ENCODE peak calls at places on chromosomes 3 and 15, in seven cellular contexts. M is CD4-positive, CD25-positive, alpha-beta regulatory T cell; U is PC-9; R is uterus; D is iPS DF 6.9; W is left ventricle myocardium inferior; P is CD4-positive, alpha-beta memory T cell. B is an unnamed sample.
A peak's percentile ranks its signal among the peaks of the same experiment; 100 is the strongest.

GRCh38 chr15:100836501-100836900 is 43.1 kb upstream of the ALDH1A3 start:
- DNase-seq in D (no peak), P (no peak), W (no peak), M (no peak), U (no peak), R (no peak), B (no peak)

GRCh38 chr3:187922704-187923393 is 177.6 kb upstream of the BCL6 start:
- DNase-seq in P (no peak), U (peak; percentile 68), R (no peak), D (no peak), M (peak; percentile 23), W (no peak), B (no peak)

GRCh38 chr15:57411945-57412768 is 35.9 kb downstream of the CGNL1 start:
- DNase-seq in M (no peak), D (no peak), R (no peak), P (no peak), W (peak; percentile 42), U (no peak), B (no peak)

GRCh38 chr3:184572528-184573270 is 11.1 kb downstream of the EPHB3 start:
- DNase-seq in U (no peak), P (no peak), R (no peak), M (no peak), D (no peak), W (no peak), B (no peak)

GRCh38 chr15:31360843-31361763 is 34.5 kb downstream of the KLF13 start:
- DNase-seq in P (peak; percentile 94), M (peak; percentile 99), D (no peak), W (peak; percentile 52), U (no peak), R (no peak), B (peak; percentile 96)

GRCh38 chr3:110569073-110569472 is 502.5 kb upstream of the NECTIN3 start:
- DNase-seq in W (no peak), P (no peak), M (no peak), U (peak; percentile 31), R (no peak), D (no peak), B (no peak)

GRCh38 chr3:114721209-114721608 is 425.9 kb downstream of the ZBTB20 start:
- DNase-seq in W (no peak), M (peak; percentile 24), P (no peak), R (no peak), D (no peak), U (no peak), B (no peak)

GRCh38 chr3:24004171-24004938 is 59.3 kb downstream of the NR1D2 start:
- DNase-seq in P (no peak), R (no peak), M (peak; percentile 37), W (no peak), D (no peak), U (no peak), B (no peak)

GRCh38 chr3:196969660-196970546 is 1.3 kb upstream of the PIGZ start:
- DNase-seq in M (peak; percentile 64), P (peak; percentile 68), D (no peak), U (no peak), W (peak; percentile 60), R (peak; percentile 61), B (peak; percentile 71)

GRCh38 chr3:177441813-177442646 is 244.7 kb upstream of the TBL1XR1 start:
- DNase-seq in U (no peak), R (peak; percentile 57), W (no peak), D (no peak), P (no peak), M (no peak), B (no peak)

GRCh38 chr3:143978263-143978631 is 6.6 kb downstream of the DIPK2A start:
- DNase-seq in R (no peak), U (no peak), P (no peak), W (no peak), D (no peak), M (no peak), B (no peak)

GRCh38 chr15:83571820-83572707 is 81.9 kb upstream of the ADAMTSL3 start:
- DNase-seq in U (no peak), P (no peak), D (peak; percentile 22), M (peak; percentile 3), R (no peak), W (no peak), B (no peak)

GRCh38 chr3:41111011-41111410 is 88.3 kb upstream of the CTNNB1 start:
- DNase-seq in P (no peak), U (no peak), R (no peak), D (no peak), M (no peak), W (no peak), B (no peak)

GRCh38 chr15:42553549-42553948 is 4.9 kb downstream of the HAUS2 start:
- DNase-seq in U (no peak), D (no peak), R (no peak), M (no peak), P (no peak), W (no peak), B (no peak)

DNA sequence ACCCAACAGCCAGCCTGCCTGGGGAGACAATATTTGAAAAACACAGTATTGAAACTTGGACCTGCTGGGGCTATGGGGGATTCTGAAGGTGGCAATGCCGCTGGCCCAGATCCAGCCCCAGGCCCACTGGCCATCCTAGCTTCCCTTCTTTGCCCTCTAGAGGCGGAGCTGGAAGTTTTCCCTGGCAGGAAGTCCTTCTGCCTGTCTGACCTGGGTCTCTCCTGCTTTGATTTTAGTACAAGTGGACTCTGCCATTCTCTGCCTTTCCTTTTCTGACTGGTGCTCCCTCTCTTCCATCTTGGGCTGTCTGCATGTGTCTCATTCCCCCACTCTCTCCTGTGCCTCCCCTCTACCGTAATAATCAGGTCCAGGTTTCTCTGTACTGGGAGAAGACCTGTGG is 3.6 kb downstream of the SEMA3F start:
- DNase-seq in W (no peak), D (no peak), R (no peak), P (no peak), M (no peak), U (no peak), B (no peak)
- H3K4me1 ChIP-seq in W (peaks cover 82% of the 10 kb centered on the region), D (peaks cover 7% of the 10 kb centered on the region), R (peaks cover 38% of the 10 kb centered on the region), P (peaks cover 16% of the 10 kb centered on the region), M (peaks cover 14% of the 10 kb centered on the region), U (peaks cover 25% of the 10 kb centered on the region), B (peaks cover 16% of the 10 kb centered on the region)

DNA sequence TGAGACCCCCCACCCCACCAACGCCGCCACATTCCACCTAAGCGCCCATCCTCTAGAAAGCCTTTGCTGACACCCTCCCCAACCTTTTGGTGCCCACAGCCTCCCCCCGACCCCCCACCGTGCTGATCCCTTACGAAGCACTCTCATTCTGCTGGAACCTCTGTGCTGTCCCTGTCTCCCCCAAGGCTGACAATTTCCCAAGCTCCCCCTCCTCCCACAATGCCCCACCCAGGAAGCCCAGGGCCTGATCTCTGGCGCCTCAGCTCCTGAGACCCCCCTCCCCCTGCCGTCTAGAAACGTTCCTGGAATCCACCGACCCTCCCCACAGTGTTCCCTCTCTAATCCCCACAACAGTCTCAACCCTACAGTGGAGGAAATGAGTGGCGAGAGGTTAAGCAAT is 18.4 kb downstream of the MYL3 start:
- DNase-seq in P (no peak), R (no peak), W (no peak), M (no peak), U (no peak), D (no peak), B (no peak)
- H3K4me3 ChIP-seq in P (no peak overlapping the region), R (peak overlapping the region; percentile 37), W (peak overlapping the region; percentile 61), M (no peak overlapping the region), U (no peak overlapping the region), D (no peak overlapping the region), B (no peak overlapping the region)

DNA sequence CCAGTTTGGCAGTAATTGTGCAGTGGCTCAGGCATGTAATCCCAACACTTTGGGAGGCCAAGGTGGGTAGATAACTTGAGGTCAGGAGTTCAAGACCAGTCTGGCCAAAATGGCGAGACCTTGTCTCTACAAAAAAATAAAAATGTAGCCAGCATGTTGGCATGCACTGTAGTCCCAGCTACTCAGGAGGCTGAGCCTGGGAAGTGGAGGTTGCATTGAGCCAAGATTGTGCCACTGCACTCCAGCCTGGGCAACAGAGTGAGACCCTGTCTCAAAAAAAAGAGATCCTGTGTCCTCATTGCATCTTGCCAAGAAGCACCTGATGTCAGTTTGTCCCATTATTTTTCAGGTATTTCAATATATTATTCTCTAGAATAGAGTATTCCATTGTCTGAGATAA is 61.8 kb downstream of the CRTC3 start:
- DNase-seq in P (no peak), R (no peak), D (no peak), M (no peak), U (no peak), W (no peak), B (no peak)
- H3K4me1 ChIP-seq in P (peaks cover 67% of the 10 kb centered on the region), R (peaks cover 5% of the 10 kb centered on the region), D (peaks cover 3% of the 10 kb centered on the region), M (peaks cover 58% of the 10 kb centered on the region), U (peaks cover 19% of the 10 kb centered on the region), W (peaks cover 82% of the 10 kb centered on the region), B (peaks cover 55% of the 10 kb centered on the region)

GRCh38 chr3:179068779-179069530 is 2.7 kb downstream of the ZMAT3 start:
- DNase-seq in U (no peak), P (peak; percentile 30), R (no peak), M (peak; percentile 52), W (no peak), D (no peak), B (no peak)

GRCh38 chr3:179071569-179072397 is at the start of gene ZMAT3:
- DNase-seq in W (peak; percentile 89), P (peak; percentile 84), U (peak; percentile 63), M (peak; percentile 86), D (peak; percentile 48), R (peak; percentile 85), B (peak; percentile 84)

GRCh38 chr3:179071161-179071568 is 444 bp downstream of the ZMAT3 start:
- DNase-seq in W (no peak), M (peak; percentile 64), D (no peak), P (peak; percentile 57), R (no peak), U (peak; percentile 51), B (no peak)

GRCh38 chr3:179067839-179068238 is 3.8 kb downstream of the ZMAT3 start:
- DNase-seq in M (no peak), R (no peak), U (no peak), W (no peak), P (no peak), D (no peak), B (no peak)

GRCh38 chr3:179069762-179070390 is 1.7 kb downstream of the ZMAT3 start:
- DNase-seq in D (no peak), R (no peak), P (no peak), W (no peak), U (no peak), M (peak; percentile 38), B (no peak)
- H3K4me3 ChIP-seq in D (no peak overlapping the region), R (no peak overlapping the region), P (no peak overlapping the region), W (peak overlapping the region; percentile 80), U (no peak overlapping the region), M (peak overlapping the region; percentile 90), B (no peak overlapping the region)

DNA sequence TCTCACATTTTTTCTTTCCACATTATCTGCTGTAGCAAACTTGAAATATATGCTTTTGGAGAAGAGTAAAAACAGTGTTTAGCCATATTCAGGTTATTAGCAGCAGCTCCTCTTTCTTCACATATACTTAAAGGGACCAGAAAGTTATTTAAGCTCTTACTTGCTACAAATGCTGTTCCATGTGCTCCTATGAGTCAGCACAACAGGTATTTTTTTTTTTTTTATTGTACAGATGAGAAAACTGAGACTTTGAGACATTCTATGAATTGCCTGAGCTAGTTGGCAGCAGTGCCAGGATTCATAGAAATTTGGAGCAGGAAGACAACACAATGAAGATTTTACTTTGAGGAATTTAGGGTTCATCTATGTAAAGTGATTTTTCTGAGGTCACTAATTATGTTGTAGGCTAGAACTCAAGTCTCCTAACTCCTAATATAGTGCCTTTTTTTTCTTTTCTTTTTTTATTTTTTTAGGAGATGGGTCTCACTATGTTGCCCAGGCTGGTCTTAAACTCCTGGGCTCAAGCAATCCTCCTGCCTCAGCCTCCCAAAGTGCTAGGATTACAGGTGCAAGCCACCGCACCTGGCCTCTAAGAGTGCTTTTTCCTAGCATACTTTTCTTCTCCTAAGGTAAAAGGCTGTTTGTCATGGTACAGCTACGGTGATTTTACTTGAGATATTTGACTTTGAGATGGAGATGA is 23.6 kb downstream of the SETD5 start:
- DNase-seq in U (peak; percentile 59), P (no peak), M (no peak), W (no peak), R (no peak), D (no peak), B (no peak)
- H3K4me1 ChIP-seq in U (peaks cover 64% of the 10 kb centered on the region), P (peaks cover 26% of the 10 kb centered on the region), M (peaks cover 33% of the 10 kb centered on the region), W (peaks cover 92% of the 10 kb centered on the region), R (no peaks in the 10 kb centered on the region), D (no peaks in the 10 kb centered on the region), B (peaks cover 18% of the 10 kb centered on the region)